ENCODE peak calls at places on chromosomes 1 and 21, in six cellular contexts. C is neural crest cell, H is sigmoid colon, X is B cell, P is heart left ventricle, G is adrenal gland. K is an unnamed sample.

GRCh38 chr1:176515310-176515709 is 52.3 kb downstream of the PAPPA2 start:
- DNase-seq in C (no peak), H (no peak), X (no peak), P (no peak), G (peak; percentile 21), K (peak; percentile 42)

GRCh38 chr1:82059931-82060330 is 259.2 kb downstream of the ADGRL2 start:
- DNase-seq in C (no peak), H (no peak), X (no peak), P (no peak), G (no peak), K (no peak)

GRCh38 chr1:87513270-87513669 is 184.6 kb downstream of the LMO4 start:
- DNase-seq in C (no peak), H (no peak), X (no peak), P (no peak), G (no peak), K (peak; percentile 42)

GRCh38 chr1:201785291-201785690 is 43.7 kb upstream of the IPO9 start:
- DNase-seq in C (no peak), H (no peak), X (no peak), P (no peak), G (no peak), K (no peak)

GRCh38 chr1:201282931-201283829 is at the start of gene PKP1:
- DNase-seq in C (peak; percentile 23), H (peak; percentile 58), X (no peak), P (no peak), G (peak; percentile 8), K (no peak)

GRCh38 chr21:43291347-43291950 is 122.6 kb downstream of the CRYAA start:
- DNase-seq in C (no peak), H (no peak), X (no peak), P (peak; percentile 18), G (no peak), K (no peak)

GRCh38 chr1:43742026-43742425 is 34.7 kb downstream of the ST3GAL3 start:
- DNase-seq in C (no peak), H (no peak), X (no peak), P (no peak), G (no peak), K (no peak)

GRCh38 chr1:77018386-77019156 is 151.3 kb downstream of the ST6GALNAC5 start:
- DNase-seq in C (no peak), H (no peak), X (no peak), P (no peak), G (peak; percentile 3), K (no peak)

GRCh38 chr1:70509996-70510876 is 99.2 kb downstream of the CTH start:
- DNase-seq in C (no peak), H (no peak), X (peak; percentile 47), P (no peak), G (no peak), K (peak; percentile 92)

GRCh38 chr1:39615086-39615662 is 24.3 kb downstream of the HEYL start:
- DNase-seq in C (no peak), H (no peak), X (no peak), P (no peak), G (no peak), K (no peak)

GRCh38 chr1:201701831-201702230 is 127.1 kb upstream of the IPO9 start:
- DNase-seq in C (no peak), H (no peak), X (no peak), P (no peak), G (no peak), K (no peak)

GRCh38 chr1:229022595-229023350 is 248.1 kb upstream of the RAB4A start:
- DNase-seq in C (peak; percentile 43), H (no peak), X (no peak), P (peak; percentile 47), G (no peak), K (no peak)

GRCh38 chr1:180184041-180184440 is 29.4 kb downstream of the QSOX1 start:
- DNase-seq in C (no peak), H (peak; percentile 59), X (no peak), P (no peak), G (no peak), K (no peak)

GRCh38 chr1:3063379-3064295 is 5.4 kb upstream of the PRDM16 start:
- DNase-seq in C (no peak), H (peak; percentile 56), X (no peak), P (no peak), G (no peak), K (no peak)

GRCh38 chr1:61254629-61255323 is 172.4 kb downstream of the NFIA start:
- DNase-seq in C (no peak), H (peak; percentile 84), X (no peak), P (peak; percentile 51), G (peak; percentile 60), K (peak; percentile 79)

GRCh38 chr1:100799954-100800612 is 80.5 kb downstream of the VCAM1 start:
- DNase-seq in C (no peak), H (no peak), X (no peak), P (no peak), G (no peak), K (peak; percentile 61)

GRCh38 chr1:22527122-22527521 is 36.2 kb upstream of the EPHA8 start:
- DNase-seq in C (no peak), H (no peak), X (no peak), P (no peak), G (no peak), K (no peak)

GRCh38 chr1:109047339-109047738 is 5.4 kb upstream of the WDR47 start:
- DNase-seq in C (no peak), H (no peak), X (no peak), P (no peak), G (no peak), K (no peak)

GRCh38 chr1:153494976-153495535 is 34.6 kb upstream of the S100A7 start:
- DNase-seq in C (peak; percentile 97), H (peak; percentile 84), X (peak; percentile 79), P (peak; percentile 74), G (peak; percentile 75), K (peak; percentile 65)

GRCh38 chr1:116777831-116778830 is 23.9 kb downstream of the CD2 start:
- DNase-seq in C (no peak), H (no peak), X (no peak), P (no peak), G (no peak), K (peak; percentile 78)

GRCh38 chr1:220283616-220284015 is 11.4 kb upstream of the RAB3GAP2 start:
- DNase-seq in C (no peak), H (no peak), X (no peak), P (no peak), G (no peak), K (no peak)

GRCh38 chr21:41583274-41583790 is 75.4 kb upstream of the TMPRSS2 start:
- DNase-seq in C (no peak), H (no peak), X (no peak), P (no peak), G (no peak), K (no peak)

DNA sequence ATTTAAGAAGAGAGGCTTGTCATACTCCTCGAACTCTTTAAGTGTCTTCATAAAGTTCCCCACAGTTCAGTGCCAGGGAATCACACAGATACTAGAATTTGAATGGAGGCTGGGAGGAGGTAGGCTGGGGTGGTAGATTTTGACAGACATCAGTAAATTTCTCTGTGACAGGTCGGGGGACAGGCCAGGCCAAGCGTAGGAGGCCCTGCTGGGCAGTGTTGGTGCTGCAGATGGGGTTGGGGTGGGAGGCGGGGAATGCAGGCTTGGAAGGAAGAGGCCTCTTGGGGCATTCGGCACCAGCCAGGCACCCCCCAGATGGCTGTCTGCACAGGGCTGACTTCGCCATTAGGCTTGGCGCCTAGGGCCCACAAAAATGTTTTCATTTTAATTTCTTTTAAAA is 84.0 kb downstream of the MAN1C1 start:
- DNase-seq in C (peak; percentile 28), H (peak; percentile 62), X (no peak), P (peak; percentile 61), G (no peak), K (no peak)
- TF ChIP-seq CTCF in C (peak; percentile 52), H (peak; percentile 16), X (no peak), P (no peak), G (no peak), K (peak; percentile 28)

GRCh38 chr1:161160763-161161162 is 1.5 kb downstream of the USP21 start:
- DNase-seq in C (no peak), H (no peak), X (no peak), P (no peak), G (no peak), K (no peak)

GRCh38 chr1:161159915-161160248 is 582 bp downstream of the USP21 start:
- DNase-seq in C (no peak), H (no peak), X (no peak), P (no peak), G (no peak), K (no peak)

GRCh38 chr1:161157867-161158266 is 1.4 kb upstream of the USP21 start:
- DNase-seq in C (no peak), H (no peak), X (no peak), P (no peak), G (no peak), K (no peak)

GRCh38 chr1:161159087-161159914 is at the start of gene USP21:
- DNase-seq in C (peak; percentile 93), H (peak; percentile 96), X (peak; percentile 94), P (peak; percentile 96), G (peak; percentile 93), K (peak; percentile 88)

GRCh38 chr1:161158316-161159016 is 834 bp upstream of the USP21 start:
- DNase-seq in C (no peak), H (no peak), X (no peak), P (no peak), G (no peak), K (no peak)
- TF ChIP-seq CTCF in C (no peak), H (no peak), X (no peak), P (no peak), G (no peak), K (no peak)

GRCh38 chr1:230715510-230715909 is 1.6 kb upstream of the AGT start:
- DNase-seq in C (no peak), H (no peak), X (no peak), P (no peak), G (no peak), K (no peak)
- TF ChIP-seq CTCF in C (no peak), H (no peak), X (no peak), P (no peak), G (no peak), K (no peak)

DNA sequence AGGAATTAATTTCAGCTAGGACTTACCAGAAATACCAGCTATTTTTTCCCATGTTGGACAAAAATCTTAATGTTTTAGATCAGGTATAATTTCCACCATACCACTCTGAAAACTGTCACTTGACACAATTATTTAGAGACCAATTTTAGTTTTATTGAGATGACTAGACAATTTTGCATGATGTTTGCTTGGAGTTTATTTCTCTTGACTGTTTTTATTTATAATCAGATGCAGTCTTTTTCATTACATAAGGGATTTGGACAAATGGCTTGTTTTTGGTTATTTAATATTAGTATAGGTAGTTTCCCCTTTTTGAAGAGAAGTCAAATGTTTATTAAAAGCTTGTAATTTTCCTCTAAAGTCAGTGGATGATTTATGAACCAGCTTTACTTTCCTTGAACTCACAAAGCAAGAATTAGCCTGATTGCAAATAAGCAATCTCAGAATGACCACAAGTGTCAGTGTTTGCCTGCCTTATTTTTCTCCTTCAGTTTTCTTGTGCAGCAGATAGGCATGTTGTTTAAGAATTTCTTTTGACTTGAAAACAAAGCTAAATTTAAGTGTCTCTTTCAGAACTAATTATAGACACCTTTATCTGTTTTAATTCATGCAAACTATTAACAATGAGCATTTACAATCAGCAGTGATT is 3.8 kb upstream of the B3GALT2 start:
- DNase-seq in C (no peak), H (no peak), X (no peak), P (no peak), G (no peak), K (peak; percentile 62)
- TF ChIP-seq CTCF in C (peak; percentile 58), H (peak; percentile 40), X (no peak), P (no peak), G (no peak), K (peak; percentile 44)

K was measured in fibroblast of villous mesenchyme.